ENCODE peak calls at places on chromosomes 12 and 14, in nine cellular contexts. One of them, this sample, is unnamed.

GRCh38 chr14:26173581-26173980 is 424.3 kb downstream of the NOVA1 start:
- DNase-seq in right cardiac atrium: no peak
- DNase-seq in NCI-H1105: no peak
- DNase-seq in coronary artery: no peak
- DNase-seq in HL-60: no peak
- DNase-seq in H1: no peak
- DNase-seq in HTR-8/SVneo: no peak
- DNase-seq in OCI-LY7: no peak
- DNase-seq in left lung: no peak
- DNase-seq in this sample: no peak

GRCh38 chr12:15538881-15539280 is 216.6 kb downstream of the PTPRO start:
- DNase-seq in right cardiac atrium: no peak
- DNase-seq in NCI-H1105: no peak
- DNase-seq in coronary artery: no peak
- DNase-seq in HL-60: no peak
- DNase-seq in H1: no peak
- DNase-seq in HTR-8/SVneo: no peak
- DNase-seq in OCI-LY7: no peak
- DNase-seq in left lung: no peak
- DNase-seq in this sample: no peak

GRCh38 chr14:85528882-85529585 is 910 bp upstream of the FLRT2 start:
- DNase-seq in right cardiac atrium: peak; percentile 11
- DNase-seq in NCI-H1105: no peak
- DNase-seq in coronary artery: no peak
- DNase-seq in HL-60: no peak
- DNase-seq in H1: no peak
- DNase-seq in HTR-8/SVneo: no peak
- DNase-seq in OCI-LY7: no peak
- DNase-seq in left lung: no peak
- DNase-seq in this sample: peak; percentile 32

GRCh38 chr14:79369359-79370332 is 841.7 kb downstream of the DIO2 start:
- DNase-seq in right cardiac atrium: no peak
- DNase-seq in NCI-H1105: no peak
- DNase-seq in coronary artery: no peak
- DNase-seq in HL-60: no peak
- DNase-seq in H1: no peak
- DNase-seq in HTR-8/SVneo: peak; percentile 72
- DNase-seq in OCI-LY7: no peak
- DNase-seq in left lung: no peak
- DNase-seq in this sample: no peak

GRCh38 chr12:1444142-1444516 is 150.3 kb downstream of the FBXL14 start:
- DNase-seq in right cardiac atrium: no peak
- DNase-seq in NCI-H1105: no peak
- DNase-seq in coronary artery: no peak
- DNase-seq in HL-60: no peak
- DNase-seq in H1: no peak
- DNase-seq in HTR-8/SVneo: no peak
- DNase-seq in OCI-LY7: no peak
- DNase-seq in left lung: no peak
- DNase-seq in this sample: no peak

GRCh38 chr12:4943067-4943937 is 33.6 kb downstream of the KCNA1 start:
- DNase-seq in right cardiac atrium: no peak
- DNase-seq in NCI-H1105: no peak
- DNase-seq in coronary artery: no peak
- DNase-seq in HL-60: no peak
- DNase-seq in H1: no peak
- DNase-seq in HTR-8/SVneo: no peak
- DNase-seq in OCI-LY7: no peak
- DNase-seq in left lung: no peak
- DNase-seq in this sample: no peak

GRCh38 chr12:48890657-48891418 is 25.2 kb upstream of the RND1 start:
- DNase-seq in right cardiac atrium: peak; percentile 77
- DNase-seq in NCI-H1105: peak; percentile 54
- DNase-seq in coronary artery: peak; percentile 76
- DNase-seq in HL-60: peak; percentile 68
- DNase-seq in H1: peak; percentile 51
- DNase-seq in HTR-8/SVneo: peak; percentile 82
- DNase-seq in OCI-LY7: peak; percentile 77
- DNase-seq in left lung: peak; percentile 92
- DNase-seq in this sample: peak; percentile 87

GRCh38 chr12:117912756-117913155 is 56.0 kb downstream of the KSR2 start:
- DNase-seq in right cardiac atrium: no peak
- DNase-seq in NCI-H1105: no peak
- DNase-seq in coronary artery: no peak
- DNase-seq in HL-60: no peak
- DNase-seq in H1: no peak
- DNase-seq in HTR-8/SVneo: no peak
- DNase-seq in OCI-LY7: no peak
- DNase-seq in left lung: no peak
- DNase-seq in this sample: no peak

GRCh38 chr14:89409961-89410360 is 7.1 kb downstream of the FOXN3 start:
- DNase-seq in right cardiac atrium: no peak
- DNase-seq in NCI-H1105: no peak
- DNase-seq in coronary artery: no peak
- DNase-seq in HL-60: no peak
- DNase-seq in H1: no peak
- DNase-seq in HTR-8/SVneo: no peak
- DNase-seq in OCI-LY7: no peak
- DNase-seq in left lung: no peak
- DNase-seq in this sample: no peak

GRCh38 chr12:57049047-57049446 is 882 bp downstream of the MYO1A start:
- DNase-seq in right cardiac atrium: no peak
- DNase-seq in NCI-H1105: no peak
- DNase-seq in coronary artery: no peak
- DNase-seq in HL-60: peak; percentile 29
- DNase-seq in H1: no peak
- DNase-seq in HTR-8/SVneo: no peak
- DNase-seq in OCI-LY7: no peak
- DNase-seq in left lung: no peak
- DNase-seq in this sample: no peak

GRCh38 chr12:51949342-51950030 is 2.0 kb upstream of the ACVR1B start:
- DNase-seq in right cardiac atrium: no peak
- DNase-seq in NCI-H1105: no peak
- DNase-seq in coronary artery: peak; percentile 50
- DNase-seq in HL-60: no peak
- DNase-seq in H1: no peak
- DNase-seq in HTR-8/SVneo: no peak
- DNase-seq in OCI-LY7: no peak
- DNase-seq in left lung: no peak
- DNase-seq in this sample: no peak

GRCh38 chr12:95181103-95181502 is 36.2 kb downstream of the FGD6 start:
- DNase-seq in right cardiac atrium: no peak
- DNase-seq in NCI-H1105: no peak
- DNase-seq in coronary artery: no peak
- DNase-seq in HL-60: no peak
- DNase-seq in H1: no peak
- DNase-seq in HTR-8/SVneo: no peak
- DNase-seq in OCI-LY7: no peak
- DNase-seq in left lung: no peak
- DNase-seq in this sample: no peak

GRCh38 chr14:82422186-82422585 is 888.5 kb upstream of the SEL1L start:
- DNase-seq in right cardiac atrium: no peak
- DNase-seq in NCI-H1105: peak; percentile 78
- DNase-seq in coronary artery: no peak
- DNase-seq in HL-60: no peak
- DNase-seq in H1: no peak
- DNase-seq in HTR-8/SVneo: no peak
- DNase-seq in OCI-LY7: no peak
- DNase-seq in left lung: no peak
- DNase-seq in this sample: no peak

GRCh38 chr14:100193417-100194357 is 34.2 kb upstream of the DEGS2 start:
- DNase-seq in right cardiac atrium: no peak
- DNase-seq in NCI-H1105: no peak
- DNase-seq in coronary artery: no peak
- DNase-seq in HL-60: peak; percentile 14
- DNase-seq in H1: no peak
- DNase-seq in HTR-8/SVneo: no peak
- DNase-seq in OCI-LY7: peak; percentile 24
- DNase-seq in left lung: no peak
- DNase-seq in this sample: no peak

GRCh38 chr14:56087824-56088571 is 30.2 kb upstream of the PELI2 start:
- DNase-seq in right cardiac atrium: no peak
- DNase-seq in NCI-H1105: no peak
- DNase-seq in coronary artery: no peak
- DNase-seq in HL-60: no peak
- DNase-seq in H1: no peak
- DNase-seq in HTR-8/SVneo: no peak
- DNase-seq in OCI-LY7: no peak
- DNase-seq in left lung: no peak
- DNase-seq in this sample: no peak

GRCh38 chr14:103767306-103767894 is 51.8 kb downstream of the ZFYVE21 start:
- DNase-seq in right cardiac atrium: no peak
- DNase-seq in NCI-H1105: no peak
- DNase-seq in coronary artery: no peak
- DNase-seq in HL-60: no peak
- DNase-seq in H1: no peak
- DNase-seq in HTR-8/SVneo: no peak
- DNase-seq in OCI-LY7: no peak
- DNase-seq in left lung: no peak
- DNase-seq in this sample: no peak

GRCh38 chr12:6827437-6827894 is 741 bp upstream of the P3H3 start:
- DNase-seq in right cardiac atrium: peak; percentile 89
- DNase-seq in NCI-H1105: peak; percentile 89
- DNase-seq in coronary artery: peak; percentile 90
- DNase-seq in HL-60: peak; percentile 55
- DNase-seq in H1: no peak
- DNase-seq in HTR-8/SVneo: peak; percentile 98
- DNase-seq in OCI-LY7: peak; percentile 47
- DNase-seq in left lung: peak; percentile 88
- DNase-seq in this sample: peak; percentile 94

GRCh38 chr12:111728795-111729194 is 37.9 kb upstream of the ALDH2 start:
- DNase-seq in right cardiac atrium: no peak
- DNase-seq in NCI-H1105: no peak
- DNase-seq in coronary artery: no peak
- DNase-seq in HL-60: no peak
- DNase-seq in H1: no peak
- DNase-seq in HTR-8/SVneo: no peak
- DNase-seq in OCI-LY7: no peak
- DNase-seq in left lung: no peak
- DNase-seq in this sample: no peak

GRCh38 chr12:1932264-1932777 is 13.9 kb upstream of the CACNA2D4 start:
- DNase-seq in right cardiac atrium: peak; percentile 59
- DNase-seq in NCI-H1105: no peak
- DNase-seq in coronary artery: peak; percentile 89
- DNase-seq in HL-60: peak; percentile 25
- DNase-seq in H1: no peak
- DNase-seq in HTR-8/SVneo: no peak
- DNase-seq in OCI-LY7: no peak
- DNase-seq in left lung: no peak
- DNase-seq in this sample: no peak

GRCh38 chr12:54385251-54385914 is 850 bp upstream of the ZNF385A start:
- DNase-seq in right cardiac atrium: peak; percentile 33
- DNase-seq in NCI-H1105: no peak
- DNase-seq in coronary artery: no peak
- DNase-seq in HL-60: no peak
- DNase-seq in H1: no peak
- DNase-seq in HTR-8/SVneo: no peak
- DNase-seq in OCI-LY7: peak; percentile 31
- DNase-seq in left lung: no peak
- DNase-seq in this sample: no peak

GRCh38 chr12:12007001-12007712 is 63.6 kb upstream of the BCL2L14 start:
- DNase-seq in right cardiac atrium: no peak
- DNase-seq in NCI-H1105: no peak
- DNase-seq in coronary artery: no peak
- DNase-seq in HL-60: no peak
- DNase-seq in H1: no peak
- DNase-seq in HTR-8/SVneo: no peak
- DNase-seq in OCI-LY7: no peak
- DNase-seq in left lung: no peak
- DNase-seq in this sample: no peak

GRCh38 chr12:94178886-94179285 is 30.5 kb downstream of the PLXNC1 start:
- DNase-seq in right cardiac atrium: no peak
- DNase-seq in NCI-H1105: no peak
- DNase-seq in coronary artery: no peak
- DNase-seq in HL-60: peak; percentile 72
- DNase-seq in H1: no peak
- DNase-seq in HTR-8/SVneo: no peak
- DNase-seq in OCI-LY7: no peak
- DNase-seq in left lung: no peak
- DNase-seq in this sample: no peak

GRCh38 chr12:69254046-69254445 is 14.7 kb downstream of the CPSF6 start:
- DNase-seq in right cardiac atrium: no peak
- DNase-seq in NCI-H1105: no peak
- DNase-seq in coronary artery: no peak
- DNase-seq in HL-60: no peak
- DNase-seq in H1: no peak
- DNase-seq in HTR-8/SVneo: peak; percentile 10
- DNase-seq in OCI-LY7: peak; percentile 47
- DNase-seq in left lung: no peak
- DNase-seq in this sample: no peak

GRCh38 chr12:118103231-118103600 is 595 bp downstream of the VSIG10 start:
- DNase-seq in right cardiac atrium: no peak
- DNase-seq in NCI-H1105: peak; percentile 37
- DNase-seq in coronary artery: no peak
- DNase-seq in HL-60: no peak
- DNase-seq in H1: no peak
- DNase-seq in HTR-8/SVneo: no peak
- DNase-seq in OCI-LY7: no peak
- DNase-seq in left lung: no peak
- DNase-seq in this sample: peak; percentile 82

This sample was measured in kidney.